ENCODE peak calls at places on chromosomes 4 and X, in nine cellular contexts. P is A549, D is GM12864, A is AG04450, B is pancreas, N is GM23338, X is lower lobe of right lung, I is AG09309, R is right cardiac atrium. T is an unnamed sample.

GRCh38 chrX:40058719-40059118 is 39.0 kb downstream of the BCOR start:
- DNase-seq in D (no peak), N (no peak), A (no peak), P (no peak), B (peak), I (no peak), X (peak), R (no peak), T (no peak)

GRCh38 chrX:23742174-23742692 is 843 bp downstream of the ACOT9 start:
- DNase-seq in R (peak), B (peak), X (no peak), D (no peak), I (peak), N (peak), A (no peak), P (peak), T (no peak)

GRCh38 chr4:3880595-3881120 is 114.5 kb downstream of the ADRA2C start:
- DNase-seq in N (peak), X (peak), P (peak), A (no peak), D (no peak), B (peak), R (peak), I (peak), T (peak)

GRCh38 chr4:157888281-157888680 is 284.5 kb downstream of the GASK1B start:
- DNase-seq in R (no peak), X (no peak), A (no peak), D (no peak), N (no peak), I (no peak), P (no peak), B (no peak), T (no peak)

GRCh38 chrX:16953606-16954211 is 7.3 kb downstream of the REPS2 start:
- DNase-seq in A (no peak), I (no peak), N (no peak), P (peak), R (no peak), B (no peak), X (no peak), D (no peak), T (no peak)

GRCh38 chrX:1767026-1767425 is 152.2 kb downstream of the ASMT start:
- DNase-seq in P (no peak), D (no peak), A (no peak), N (peak), R (no peak), B (no peak), I (no peak), X (no peak), T (no peak)

GRCh38 chrX:45710081-45710801 is 509.6 kb upstream of the DIPK2B start:
- DNase-seq in N (no peak), R (no peak), I (peak), D (peak), A (peak), B (no peak), P (peak), X (no peak), T (no peak)

GRCh38 chr4:13159041-13159620 is 325.0 kb downstream of the RAB28 start:
- DNase-seq in N (no peak), A (no peak), I (no peak), X (no peak), B (no peak), P (no peak), D (no peak), R (no peak), T (no peak)

GRCh38 chr4:121229993-121230392 is 65.9 kb upstream of the TNIP3 start:
- DNase-seq in N (no peak), X (no peak), B (no peak), A (no peak), P (no peak), R (no peak), D (no peak), I (no peak), T (no peak)

GRCh38 chr4:121226362-121226761 is 62.2 kb upstream of the TNIP3 start:
- DNase-seq in X (no peak), A (no peak), R (no peak), N (peak), I (no peak), P (no peak), B (no peak), D (no peak), T (no peak)

GRCh38 chr4:121221608-121222007 is 57.5 kb upstream of the TNIP3 start:
- DNase-seq in A (no peak), R (no peak), B (no peak), X (no peak), N (no peak), I (no peak), P (no peak), D (no peak), T (no peak)

GRCh38 chr4:121228851-121229250 is 64.7 kb upstream of the TNIP3 start:
- DNase-seq in B (no peak), X (no peak), D (no peak), A (no peak), R (no peak), I (no peak), P (no peak), N (no peak), T (no peak)

DNA sequence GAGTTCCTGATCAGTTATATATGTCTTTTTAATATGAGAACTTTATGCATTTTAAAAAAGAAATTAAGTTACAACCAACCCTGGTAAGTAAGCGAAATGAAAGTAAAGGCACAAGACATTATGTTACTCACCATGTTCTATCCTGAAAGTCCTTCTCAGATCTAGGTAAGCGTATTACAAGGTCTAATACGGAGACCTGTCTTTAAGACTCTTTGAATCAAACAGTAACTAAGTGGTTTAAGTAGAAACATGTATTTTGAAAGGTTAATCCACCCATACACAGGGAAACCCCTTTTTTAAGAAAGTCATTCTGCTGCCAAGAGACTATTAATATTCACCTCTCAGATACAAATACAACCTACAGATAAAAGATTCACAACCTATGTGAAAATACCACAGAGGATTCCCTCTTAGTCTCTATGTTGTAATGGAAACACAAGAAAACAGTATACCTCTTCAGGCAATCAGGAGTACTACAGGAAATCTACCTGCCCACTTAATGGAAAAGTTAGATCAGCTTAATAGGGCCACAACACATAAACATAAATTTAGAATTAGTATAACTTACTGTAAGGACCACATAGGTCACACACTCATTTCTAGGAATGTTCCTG is 63.2 kb upstream of the TNIP3 start:
- DNase-seq in I (no peak), N (peak), X (no peak), A (no peak), R (no peak), D (no peak), P (no peak), B (no peak), T (no peak)
- H3K4me3 ChIP-seq in I (no peak), N (no peak), X (no peak), A (no peak), R (no peak), D (no peak), P (no peak), B (no peak), T (no peak)

GRCh38 chrX:119990409-119990994 is 47.0 kb upstream of the NKAP start:
- DNase-seq in N (no peak), X (no peak), D (no peak), P (no peak), B (peak), A (no peak), I (no peak), R (no peak), T (no peak)
- H3K4me3 ChIP-seq in N (peak), X (peak), D (peak), P (peak), B (peak), A (no peak), I (no peak), R (peak), T (peak)

DNA sequence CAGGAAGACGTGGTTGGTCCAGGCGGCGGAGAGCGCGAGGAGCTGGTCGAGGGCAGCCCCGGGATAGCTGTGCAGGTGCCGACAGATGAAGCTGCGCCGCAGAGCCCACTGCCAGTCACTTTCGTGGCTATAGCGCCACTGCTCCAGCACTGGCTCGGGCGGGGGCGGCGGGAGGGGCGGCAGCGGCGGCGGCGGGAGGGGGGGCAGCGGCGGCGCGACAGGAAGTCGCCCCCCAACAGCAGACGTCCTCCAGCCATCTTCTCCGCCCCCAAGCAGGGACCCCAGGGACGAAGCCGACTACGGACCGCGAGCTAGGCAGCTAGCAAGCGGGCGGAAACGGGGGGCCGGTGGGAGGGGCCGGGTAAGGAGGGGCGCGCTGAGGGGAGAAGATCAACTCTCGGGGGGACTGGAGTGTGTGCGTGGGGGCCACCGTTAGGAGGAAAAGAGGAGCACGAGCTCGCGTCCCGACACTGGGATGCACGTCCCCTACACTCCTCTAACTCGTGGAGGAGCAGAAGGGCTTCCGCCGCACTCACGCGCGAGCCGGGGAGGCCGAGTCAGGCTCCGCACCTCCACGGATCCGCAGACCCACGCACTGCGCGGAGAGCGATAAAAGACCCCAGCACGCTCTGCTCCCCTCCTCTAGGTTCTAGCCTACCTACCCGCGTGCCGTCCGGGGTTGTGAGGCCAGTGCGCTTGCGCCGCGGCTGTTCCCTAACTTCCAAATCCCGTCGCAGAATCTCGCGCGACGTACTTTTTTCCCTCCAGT is at the start of gene NKRF:
- DNase-seq in R (peak), A (peak), I (no peak), D (peak), B (peak), X (peak), N (peak), P (peak), T (peak)
- H3K4me3 ChIP-seq in R (peak), A (peak), I (peak), D (peak), B (peak), X (peak), N (peak), P (peak), T (peak)

GRCh38 chrX:86507337-86507736 is 359.1 kb downstream of the DACH2 start:
- DNase-seq in A (no peak), D (no peak), P (no peak), R (no peak), I (no peak), X (no peak), B (no peak), N (peak), T (no peak)

GRCh38 chrX:86504297-86504696 is 356.0 kb downstream of the DACH2 start:
- DNase-seq in D (no peak), N (no peak), R (no peak), P (no peak), X (no peak), A (no peak), B (no peak), I (no peak), T (no peak)
- H3K4me3 ChIP-seq in D (no peak), N (no peak), R (no peak), P (no peak), X (no peak), A (no peak), B (no peak), I (no peak), T (no peak)

DNA sequence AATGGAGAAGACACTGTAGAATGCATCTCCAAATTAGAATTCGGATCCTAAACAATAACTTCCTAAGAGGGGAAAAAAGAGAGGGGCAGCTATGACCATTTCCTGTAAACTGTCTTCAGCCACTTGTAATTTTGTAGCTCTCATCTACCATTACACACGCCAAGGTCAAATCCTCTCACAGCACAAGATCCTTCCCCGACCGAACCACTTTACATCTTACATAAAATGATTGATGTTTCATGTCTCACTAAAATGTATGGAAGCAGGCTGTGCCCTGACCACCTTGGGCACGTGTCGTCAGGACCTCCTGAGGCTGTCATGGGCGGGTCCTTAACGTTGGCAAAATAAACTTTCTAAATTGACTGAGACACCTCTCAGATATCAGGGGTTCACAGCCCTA is 24.1 kb upstream of the PBDC1 start:
- DNase-seq in I (no peak), B (peak), D (no peak), A (no peak), X (no peak), N (peak), R (peak), P (peak), T (peak)
- H3K4me3 ChIP-seq in I (peak), B (peak), D (peak), A (peak), X (peak), N (peak), R (peak), P (peak), T (peak)

GRCh38 chr4:128465523-128465922 is 177.9 kb upstream of the PGRMC2 start:
- DNase-seq in B (no peak), A (no peak), X (no peak), P (no peak), D (no peak), N (no peak), R (no peak), I (no peak), T (no peak)

GRCh38 chr4:128463006-128463405 is 175.4 kb upstream of the PGRMC2 start:
- DNase-seq in D (no peak), N (no peak), B (no peak), R (no peak), X (no peak), A (no peak), P (no peak), I (no peak), T (no peak)

GRCh38 chr4:128470492-128471053 is 183.0 kb upstream of the PGRMC2 start:
- DNase-seq in I (no peak), B (no peak), P (no peak), R (no peak), N (no peak), A (no peak), D (no peak), X (no peak), T (no peak)

GRCh38 chr4:128471576-128471975 is 184.0 kb upstream of the PGRMC2 start:
- DNase-seq in P (no peak), A (no peak), D (no peak), R (no peak), I (no peak), X (no peak), B (no peak), N (no peak), T (no peak)

GRCh38 chr4:128468485-128468989 is 180.9 kb upstream of the PGRMC2 start:
- DNase-seq in A (peak), N (no peak), R (peak), D (no peak), B (peak), P (peak), I (peak), X (no peak), T (no peak)
- H3K4me3 ChIP-seq in A (no peak), N (no peak), R (peak), D (no peak), B (no peak), P (no peak), I (no peak), X (no peak), T (no peak)

DNA sequence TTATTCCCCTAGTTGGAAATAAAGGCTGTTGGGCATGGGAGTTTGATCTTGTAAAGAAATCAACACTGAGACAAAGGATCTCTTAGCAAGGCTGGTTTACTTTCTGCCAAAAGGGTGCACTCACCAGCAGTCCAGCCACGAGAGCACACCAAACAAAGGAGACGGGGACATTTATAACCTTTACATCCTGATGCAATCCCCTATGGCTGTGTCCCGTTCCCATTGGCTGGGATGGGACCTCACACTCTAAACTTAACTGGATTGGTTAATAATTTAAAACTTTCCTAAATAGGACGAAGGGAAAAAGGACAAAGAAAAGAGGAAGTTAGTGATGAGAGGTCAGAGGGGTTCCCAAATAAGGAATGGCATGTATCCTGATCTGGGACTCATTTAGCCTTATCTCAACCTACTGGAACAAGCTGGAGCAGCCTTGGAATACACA is 17.9 kb downstream of the METAP1 start:
- DNase-seq in R (no peak), B (no peak), I (no peak), X (no peak), P (no peak), D (no peak), A (no peak), N (peak), T (no peak)
- H3K4me3 ChIP-seq in R (no peak), B (no peak), I (no peak), X (no peak), P (no peak), D (no peak), A (no peak), N (no peak), T (no peak)

DNA sequence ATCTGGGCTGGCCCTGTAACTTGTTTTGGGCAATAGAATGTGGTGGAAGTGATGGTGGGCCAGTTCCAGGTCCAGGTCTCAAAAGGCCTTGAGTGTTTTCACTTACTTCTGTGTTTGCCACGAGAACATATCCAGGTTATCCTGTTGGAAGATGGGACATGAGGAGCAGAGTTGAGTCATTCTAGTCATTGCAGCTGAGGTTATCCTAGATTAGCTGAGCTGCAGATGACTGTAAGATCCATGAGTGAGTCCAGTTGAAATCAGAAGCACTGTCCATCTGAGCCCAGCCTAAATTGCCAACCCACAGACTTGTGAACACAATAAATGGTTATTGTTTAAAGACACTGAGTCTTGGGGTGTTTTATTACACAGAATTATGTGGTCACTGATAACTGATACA is 45.3 kb upstream of the RPS6KA3 start:
- DNase-seq in N (no peak), I (no peak), R (no peak), A (no peak), X (no peak), B (no peak), D (no peak), P (no peak), T (no peak)
- H3K4me3 ChIP-seq in N (no peak), I (no peak), R (no peak), A (no peak), X (no peak), B (no peak), D (no peak), P (no peak), T (no peak)